ENCODE peak calls at places on chromosomes 12 and 14, in four cellular contexts. One of them, this sample, is unnamed.

GRCh38 chr12:18391136-18391535 is 129.8 kb downstream of the PIK3C2G start:
- DNase-seq in PC-3: no peak
- DNase-seq in A673: peak
- DNase-seq in HCT116: no peak
- DNase-seq in this sample: no peak

GRCh38 chr14:104117341-104118005 is 20.9 kb upstream of the KIF26A start:
- DNase-seq in PC-3: no peak
- DNase-seq in A673: no peak
- DNase-seq in HCT116: no peak
- DNase-seq in this sample: no peak

GRCh38 chr12:128606970-128607369 is 216.8 kb downstream of the SLC15A4 start:
- DNase-seq in PC-3: no peak
- DNase-seq in A673: no peak
- DNase-seq in HCT116: no peak
- DNase-seq in this sample: no peak

GRCh38 chr14:66403183-66403582 is 83.0 kb upstream of the CCDC196 start:
- DNase-seq in PC-3: peak
- DNase-seq in A673: peak
- DNase-seq in HCT116: no peak
- DNase-seq in this sample: no peak

GRCh38 chr12:27931390-27931789 is 41.1 kb downstream of the PTHLH start:
- DNase-seq in PC-3: no peak
- DNase-seq in A673: no peak
- DNase-seq in HCT116: no peak
- DNase-seq in this sample: no peak

GRCh38 chr14:105385322-105385637 is 13.1 kb upstream of the TEX22 start:
- DNase-seq in PC-3: no peak
- DNase-seq in A673: no peak
- DNase-seq in HCT116: no peak
- DNase-seq in this sample: no peak

GRCh38 chr14:87944987-87945604 is 47.9 kb downstream of the GALC start:
- DNase-seq in PC-3: peak
- DNase-seq in A673: peak
- DNase-seq in HCT116: peak
- DNase-seq in this sample: peak

GRCh38 chr14:22980672-22981089 is 1.7 kb downstream of the AJUBA start:
- DNase-seq in PC-3: peak
- DNase-seq in A673: peak
- DNase-seq in HCT116: no peak
- DNase-seq in this sample: peak

GRCh38 chr12:55965941-55966407 is at the start of gene PMEL:
- DNase-seq in PC-3: no peak
- DNase-seq in A673: no peak
- DNase-seq in HCT116: no peak
- DNase-seq in this sample: peak

GRCh38 chr12:82650627-82651337 is 35.9 kb upstream of the TMTC2 start:
- DNase-seq in PC-3: peak
- DNase-seq in A673: peak
- DNase-seq in HCT116: peak
- DNase-seq in this sample: peak

GRCh38 chr12:71415336-71416231 is 24.0 kb upstream of the LGR5 start:
- DNase-seq in PC-3: peak
- DNase-seq in A673: peak
- DNase-seq in HCT116: peak
- DNase-seq in this sample: peak

GRCh38 chr14:58914271-58914855 is 274.1 kb upstream of the DAAM1 start:
- DNase-seq in PC-3: no peak
- DNase-seq in A673: no peak
- DNase-seq in HCT116: no peak
- DNase-seq in this sample: no peak

GRCh38 chr12:82740-83139 is 16.2 kb downstream of the IQSEC3 start:
- DNase-seq in PC-3: no peak
- DNase-seq in A673: no peak
- DNase-seq in HCT116: no peak
- DNase-seq in this sample: no peak

GRCh38 chr14:99395904-99396530 is 84.6 kb downstream of the SETD3 start:
- DNase-seq in PC-3: peak
- DNase-seq in A673: no peak
- DNase-seq in HCT116: peak
- DNase-seq in this sample: no peak

DNA sequence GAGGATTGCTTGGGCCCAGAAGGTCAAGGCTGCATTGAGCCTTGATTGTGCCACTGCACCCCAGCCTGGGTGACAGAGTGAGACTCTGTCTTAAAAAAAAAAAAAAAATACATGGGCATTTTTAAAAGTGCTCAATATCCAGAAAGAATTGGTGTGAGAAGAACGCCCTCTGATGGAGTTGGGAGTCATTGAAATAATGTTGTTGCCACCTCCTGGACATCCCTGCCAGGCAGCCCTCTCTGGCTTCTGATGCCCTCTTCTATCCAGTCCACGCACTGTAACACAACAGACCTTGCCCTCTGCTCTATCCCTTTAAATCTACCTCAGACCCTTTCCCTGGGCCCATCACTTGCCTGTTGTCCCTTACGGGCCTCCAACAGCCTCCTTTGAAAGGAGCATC is 4.9 kb downstream of the PTGDR start:
- DNase-seq in PC-3: peak
- DNase-seq in A673: peak
- DNase-seq in HCT116: peak
- DNase-seq in this sample: peak
- TF ChIP-seq CTCF in PC-3: peak
- TF ChIP-seq CTCF in A673: peak
- TF ChIP-seq CTCF in HCT116: peak
- TF ChIP-seq CTCF in this sample: no peak

GRCh38 chr12:89038831-89039509 is 313.3 kb downstream of the DUSP6 start:
- DNase-seq in PC-3: no peak
- DNase-seq in A673: no peak
- DNase-seq in HCT116: no peak
- DNase-seq in this sample: no peak

GRCh38 chr12:89040146-89040964 is 311.9 kb downstream of the DUSP6 start:
- DNase-seq in PC-3: peak
- DNase-seq in A673: peak
- DNase-seq in HCT116: no peak
- DNase-seq in this sample: no peak
- TF ChIP-seq CTCF in PC-3: no peak
- TF ChIP-seq CTCF in A673: peak
- TF ChIP-seq CTCF in HCT116: no peak
- TF ChIP-seq CTCF in this sample: no peak

DNA sequence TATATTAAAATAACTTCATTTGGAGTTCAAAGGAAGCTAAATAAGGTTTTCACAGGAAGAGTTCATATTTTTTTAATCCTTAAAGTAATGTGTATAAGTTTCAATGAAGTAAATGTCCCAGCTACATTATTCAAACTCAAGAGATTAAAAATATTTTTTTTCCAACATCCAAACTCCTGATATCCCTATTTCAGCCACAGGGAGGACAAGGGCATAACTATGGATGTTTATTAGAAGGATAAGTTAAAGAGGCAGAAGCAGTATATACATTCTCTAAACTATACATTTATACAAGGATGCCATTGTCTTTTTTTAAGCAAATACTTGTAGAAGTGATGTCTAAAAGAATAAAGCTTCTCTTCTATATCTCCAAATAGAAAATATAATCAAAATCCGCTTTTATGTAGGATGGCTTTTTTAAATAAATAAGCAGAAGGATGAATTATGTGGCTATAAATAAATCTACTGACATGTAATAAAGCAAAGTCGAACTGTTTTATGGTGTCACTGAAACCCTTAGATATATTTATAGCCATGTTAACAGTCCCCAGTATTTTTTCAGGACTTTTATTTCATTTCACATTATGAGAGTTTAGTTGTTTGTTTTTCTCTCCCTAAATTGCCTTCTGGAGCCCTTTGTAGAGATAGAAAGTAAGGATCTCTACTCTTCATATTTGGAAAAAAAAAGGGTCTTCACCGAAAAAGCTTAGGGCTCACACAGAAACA is 936.5 kb downstream of the DIO2 start:
- DNase-seq in PC-3: peak
- DNase-seq in A673: no peak
- DNase-seq in HCT116: no peak
- DNase-seq in this sample: no peak
- TF ChIP-seq CTCF in PC-3: peak
- TF ChIP-seq CTCF in A673: no peak
- TF ChIP-seq CTCF in HCT116: no peak
- TF ChIP-seq CTCF in this sample: no peak

GRCh38 chr12:24840046-24840800 is 108.7 kb downstream of the BCAT1 start:
- DNase-seq in PC-3: no peak
- DNase-seq in A673: no peak
- DNase-seq in HCT116: no peak
- DNase-seq in this sample: no peak

GRCh38 chr12:24835377-24835776 is 113.5 kb downstream of the BCAT1 start:
- DNase-seq in PC-3: no peak
- DNase-seq in A673: no peak
- DNase-seq in HCT116: no peak
- DNase-seq in this sample: no peak

GRCh38 chr12:24838531-24838950 is 110.4 kb downstream of the BCAT1 start:
- DNase-seq in PC-3: no peak
- DNase-seq in A673: no peak
- DNase-seq in HCT116: no peak
- DNase-seq in this sample: no peak

GRCh38 chr12:24833513-24833912 is 115.4 kb downstream of the BCAT1 start:
- DNase-seq in PC-3: no peak
- DNase-seq in A673: no peak
- DNase-seq in HCT116: no peak
- DNase-seq in this sample: no peak

DNA sequence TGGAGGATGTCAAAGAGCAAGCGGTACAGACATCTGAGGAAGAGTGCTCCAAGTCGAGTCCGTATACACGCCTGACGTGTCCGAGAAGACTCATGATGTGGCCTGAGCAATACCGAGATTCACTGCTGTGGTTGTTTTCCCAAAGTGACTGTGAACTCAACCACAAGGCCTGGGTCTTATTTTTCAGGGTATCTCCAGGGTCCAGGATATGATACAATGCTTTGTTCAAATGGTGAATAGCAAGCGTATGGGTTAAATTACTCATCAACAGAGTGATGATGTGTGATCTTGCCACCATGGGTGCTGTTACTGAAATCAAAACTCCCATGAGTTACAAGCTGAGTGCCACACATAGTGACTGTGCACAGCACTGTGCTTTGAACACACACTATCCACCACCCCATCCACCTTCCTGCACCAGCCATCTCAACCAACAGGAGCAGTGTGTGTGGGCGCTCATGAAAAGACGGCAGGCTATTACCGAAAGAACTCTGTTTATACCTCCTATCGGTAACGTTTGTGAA is 109.6 kb downstream of the BCAT1 start:
- DNase-seq in PC-3: no peak
- DNase-seq in A673: no peak
- DNase-seq in HCT116: no peak
- DNase-seq in this sample: no peak
- TF ChIP-seq CTCF in PC-3: no peak
- TF ChIP-seq CTCF in A673: no peak
- TF ChIP-seq CTCF in HCT116: no peak
- TF ChIP-seq CTCF in this sample: no peak

DNA sequence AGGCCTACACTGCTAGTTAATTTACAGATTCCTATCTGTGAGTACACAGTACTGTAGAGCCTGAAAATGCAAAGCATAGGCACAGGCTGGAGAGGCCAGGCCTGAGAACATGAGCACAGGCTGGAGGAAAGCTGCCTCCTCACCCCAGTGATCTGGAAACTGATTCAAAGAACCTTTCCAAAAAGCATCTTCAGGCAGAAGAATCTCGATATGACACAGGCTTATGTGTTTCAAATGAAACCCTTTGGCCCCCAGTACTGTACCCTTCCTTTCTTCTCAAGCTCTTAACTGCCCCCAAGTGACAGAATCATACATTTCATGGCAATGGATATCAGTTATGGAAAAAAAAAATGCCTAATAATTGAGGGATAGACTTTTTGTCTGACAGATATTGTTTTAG is 122.0 kb downstream of the KCNC2 start:
- DNase-seq in PC-3: peak
- DNase-seq in A673: peak
- DNase-seq in HCT116: peak
- DNase-seq in this sample: peak
- TF ChIP-seq CTCF in PC-3: peak
- TF ChIP-seq CTCF in A673: peak
- TF ChIP-seq CTCF in HCT116: peak
- TF ChIP-seq CTCF in this sample: peak

GRCh38 chr12:98939350-98939749 is 294.3 kb downstream of the APAF1 start:
- DNase-seq in PC-3: peak
- DNase-seq in A673: peak
- DNase-seq in HCT116: peak
- DNase-seq in this sample: no peak
- TF ChIP-seq CTCF in PC-3: peak
- TF ChIP-seq CTCF in A673: peak
- TF ChIP-seq CTCF in HCT116: peak
- TF ChIP-seq CTCF in this sample: no peak

DNA sequence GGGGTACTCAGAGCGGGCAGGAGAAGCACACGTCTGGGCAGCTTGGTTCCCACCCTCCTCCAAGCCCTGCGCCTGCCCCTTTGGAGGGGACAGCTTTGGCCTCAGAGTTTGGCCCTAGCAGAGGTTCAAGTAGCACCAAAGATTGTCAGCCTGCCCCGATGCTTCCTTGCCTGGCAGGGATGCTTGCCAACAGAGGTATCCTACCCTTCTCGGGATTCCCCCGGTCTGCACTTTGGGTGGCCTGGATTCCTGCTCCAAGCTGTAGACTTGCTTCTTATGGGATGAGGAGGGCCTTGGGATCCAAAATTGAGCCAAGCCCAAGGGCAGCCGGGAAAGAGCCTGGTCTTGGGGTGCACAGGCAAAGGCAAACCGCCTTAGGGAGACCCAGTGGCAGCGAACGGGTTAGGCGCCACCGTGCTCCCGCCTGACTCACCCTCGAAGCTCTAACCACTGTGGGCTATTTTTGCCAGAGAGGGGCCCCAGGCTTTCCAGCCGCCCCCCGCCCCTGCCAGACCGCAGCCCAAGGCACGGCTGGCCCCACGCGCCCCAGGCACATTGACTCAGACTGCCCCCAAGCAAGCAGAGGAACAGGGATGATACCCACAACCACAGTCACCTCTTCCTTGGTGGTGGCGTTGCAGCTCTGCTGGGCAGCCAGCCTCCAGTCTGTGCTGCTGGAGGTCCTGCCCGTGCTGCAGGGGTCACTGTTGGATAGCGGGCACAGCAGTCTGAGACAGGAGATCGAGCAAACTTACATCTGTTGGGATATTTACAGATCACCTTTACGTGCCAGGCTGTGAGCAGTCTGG is 882 bp upstream of the WNT10B start:
- DNase-seq in PC-3: no peak
- DNase-seq in A673: no peak
- DNase-seq in HCT116: no peak
- DNase-seq in this sample: no peak
- TF ChIP-seq CTCF in PC-3: no peak
- TF ChIP-seq CTCF in A673: no peak
- TF ChIP-seq CTCF in HCT116: no peak
- TF ChIP-seq CTCF in this sample: no peak